ENCODE peak calls at places on chromosomes 4 and X, in four cellular contexts. One of them, this sample, is unnamed.

GRCh38 chr4:26557164-26557563 is 26.7 kb upstream of the TBC1D19 start:
- DNase-seq in left lung: no peak
- DNase-seq in WTC11: no peak
- DNase-seq in AG10803: peak
- DNase-seq in this sample: no peak

GRCh38 chrX:10395179-10395578 is 225.2 kb downstream of the MID1 start:
- DNase-seq in left lung: no peak
- DNase-seq in WTC11: no peak
- DNase-seq in AG10803: peak
- DNase-seq in this sample: no peak

GRCh38 chr4:89754531-89754930 is 82.4 kb downstream of the SNCA start:
- DNase-seq in left lung: no peak
- DNase-seq in WTC11: no peak
- DNase-seq in AG10803: peak
- DNase-seq in this sample: no peak

GRCh38 chr4:89438102-89438831 is 130.7 kb upstream of the GPRIN3 start:
- DNase-seq in left lung: peak
- DNase-seq in WTC11: peak
- DNase-seq in AG10803: peak
- DNase-seq in this sample: no peak

GRCh38 chr4:147994076-147994475 is 262.2 kb downstream of the ARHGAP10 start:
- DNase-seq in left lung: no peak
- DNase-seq in WTC11: no peak
- DNase-seq in AG10803: no peak
- DNase-seq in this sample: no peak

GRCh38 chr4:66169341-66169740 is 499.1 kb upstream of the EPHA5 start:
- DNase-seq in left lung: no peak
- DNase-seq in WTC11: no peak
- DNase-seq in AG10803: no peak
- DNase-seq in this sample: no peak

GRCh38 chr4:25144870-25145481 is 15.3 kb downstream of the SEPSECS start:
- DNase-seq in left lung: no peak
- DNase-seq in WTC11: no peak
- DNase-seq in AG10803: peak
- DNase-seq in this sample: no peak

GRCh38 chr4:152935661-152936445 is at the start of gene FHDC1:
- DNase-seq in left lung: peak
- DNase-seq in WTC11: peak
- DNase-seq in AG10803: no peak
- DNase-seq in this sample: no peak

GRCh38 chr4:8200302-8200975 is 1.3 kb downstream of the SH3TC1 start:
- DNase-seq in left lung: peak
- DNase-seq in WTC11: no peak
- DNase-seq in AG10803: no peak
- DNase-seq in this sample: no peak

GRCh38 chrX:92231391-92231790 is 452.2 kb downstream of the PCDH11X start:
- DNase-seq in left lung: no peak
- DNase-seq in WTC11: no peak
- DNase-seq in AG10803: no peak
- DNase-seq in this sample: no peak

GRCh38 chrX:119478504-119478903 is 10.3 kb downstream of the SLC25A5 start:
- DNase-seq in left lung: no peak
- DNase-seq in WTC11: no peak
- DNase-seq in AG10803: no peak
- DNase-seq in this sample: no peak

GRCh38 chr4:27048350-27049100 is 187.9 kb downstream of the STIM2 start:
- DNase-seq in left lung: no peak
- DNase-seq in WTC11: no peak
- DNase-seq in AG10803: peak
- DNase-seq in this sample: no peak

GRCh38 chrX:150649096-150649870 is 43.9 kb upstream of the MTMR1 start:
- DNase-seq in left lung: no peak
- DNase-seq in WTC11: no peak
- DNase-seq in AG10803: peak
- DNase-seq in this sample: no peak

GRCh38 chr4:153067376-153067775 is 131.3 kb downstream of the FHDC1 start:
- DNase-seq in left lung: no peak
- DNase-seq in WTC11: no peak
- DNase-seq in AG10803: no peak
- DNase-seq in this sample: no peak

GRCh38 chrX:16023790-16024734 is 99.3 kb upstream of the GRPR start:
- DNase-seq in left lung: no peak
- DNase-seq in WTC11: no peak
- DNase-seq in AG10803: peak
- DNase-seq in this sample: no peak

GRCh38 chr4:185504098-185505047 is 30.9 kb downstream of the PDLIM3 start:
- DNase-seq in left lung: peak
- DNase-seq in WTC11: no peak
- DNase-seq in AG10803: no peak
- DNase-seq in this sample: no peak

GRCh38 chrX:15855562-15856256 is 1.1 kb upstream of the AP1S2 start:
- DNase-seq in left lung: no peak
- DNase-seq in WTC11: no peak
- DNase-seq in AG10803: no peak
- DNase-seq in this sample: no peak

GRCh38 chr4:160318567-160319220 is 1215.8 kb downstream of the RAPGEF2 start:
- DNase-seq in left lung: no peak
- DNase-seq in WTC11: no peak
- DNase-seq in AG10803: no peak
- DNase-seq in this sample: no peak

GRCh38 chr4:75514949-75515612 is 808 bp downstream of the THAP6 start:
- DNase-seq in left lung: no peak
- DNase-seq in WTC11: no peak
- DNase-seq in AG10803: no peak
- DNase-seq in this sample: no peak

GRCh38 chr4:930827-931193 is 1.3 kb downstream of the GAK start:
- DNase-seq in left lung: no peak
- DNase-seq in WTC11: no peak
- DNase-seq in AG10803: no peak
- DNase-seq in this sample: no peak

GRCh38 chr4:4609622-4610334 is 67.9 kb upstream of the STX18 start:
- DNase-seq in left lung: no peak
- DNase-seq in WTC11: no peak
- DNase-seq in AG10803: no peak
- DNase-seq in this sample: no peak

GRCh38 chr4:39427477-39428119 is 20.9 kb downstream of the KLB start:
- DNase-seq in left lung: no peak
- DNase-seq in WTC11: no peak
- DNase-seq in AG10803: no peak
- DNase-seq in this sample: no peak

DNA sequence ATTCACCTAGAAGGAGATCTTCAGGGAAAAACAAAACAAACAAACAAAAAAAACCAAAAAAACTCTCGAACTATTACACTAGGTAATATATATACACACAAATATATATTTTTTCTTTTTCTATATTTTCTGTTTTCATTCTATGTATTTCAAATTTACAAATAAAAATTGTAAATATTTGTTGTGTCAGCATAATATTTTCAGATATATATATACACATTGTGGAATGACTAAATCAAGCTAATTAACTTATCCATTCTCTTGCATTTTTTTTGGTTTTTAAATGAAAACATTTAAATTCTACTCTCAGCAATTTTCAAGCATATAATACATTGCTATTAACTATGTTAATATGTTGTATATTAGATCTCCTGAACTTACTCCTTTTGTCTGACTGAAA is 762.0 kb upstream of the PCDH10 start:
- DNase-seq in left lung: no peak
- DNase-seq in WTC11: no peak
- DNase-seq in AG10803: no peak
- DNase-seq in this sample: no peak
- TF ChIP-seq CTCF in left lung: no peak
- TF ChIP-seq CTCF in WTC11: no peak
- TF ChIP-seq CTCF in AG10803: no peak
- TF ChIP-seq CTCF in this sample: no peak

GRCh38 chr4:21512351-21512750 is 436.2 kb downstream of the KCNIP4 start:
- DNase-seq in left lung: no peak
- DNase-seq in WTC11: no peak
- DNase-seq in AG10803: peak
- DNase-seq in this sample: no peak
- TF ChIP-seq CTCF in left lung: no peak
- TF ChIP-seq CTCF in WTC11: peak
- TF ChIP-seq CTCF in AG10803: peak
- TF ChIP-seq CTCF in this sample: peak

DNA sequence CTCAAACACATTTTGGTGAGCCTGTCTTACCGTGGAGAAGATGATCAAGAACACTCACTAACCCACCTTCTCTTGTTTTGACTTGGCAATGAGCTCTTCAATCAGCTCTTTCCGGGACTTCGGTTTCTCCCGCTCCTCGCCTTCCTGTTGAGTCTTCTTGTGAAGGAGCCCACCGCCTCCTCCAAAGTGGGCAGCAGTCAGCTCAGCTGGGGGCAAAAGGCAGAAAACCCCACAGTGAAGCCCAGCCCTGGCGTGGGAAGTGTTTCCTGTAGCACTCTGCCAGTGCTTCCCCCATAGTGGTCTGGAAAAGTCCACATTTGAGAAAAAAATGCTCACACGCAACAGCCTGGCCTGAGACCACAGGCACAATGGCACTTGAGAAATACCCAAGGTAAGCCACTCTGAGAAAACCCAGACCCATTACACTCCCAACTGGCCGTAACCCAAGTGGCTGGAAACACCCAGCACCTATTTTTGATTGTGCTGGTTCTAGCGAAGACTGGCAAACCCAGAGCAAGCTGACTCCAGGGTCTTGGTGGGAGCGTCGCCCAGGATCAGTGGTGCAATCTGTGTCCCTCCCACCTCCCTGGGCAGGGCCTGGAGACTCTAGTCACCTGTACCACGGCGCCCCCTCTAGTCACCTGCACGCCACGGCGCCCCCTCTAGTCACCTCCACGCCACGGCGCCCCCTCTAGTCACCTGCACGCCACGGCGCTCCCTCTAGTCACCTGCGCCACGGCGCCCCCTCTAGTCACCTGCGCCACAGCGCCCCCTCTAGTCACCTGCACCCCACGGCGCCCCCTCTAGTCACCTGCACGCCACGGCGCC is 8.6 kb downstream of the NOP14 start:
- DNase-seq in left lung: no peak
- DNase-seq in WTC11: peak
- DNase-seq in AG10803: no peak
- DNase-seq in this sample: no peak
- TF ChIP-seq CTCF in left lung: no peak
- TF ChIP-seq CTCF in WTC11: peak
- TF ChIP-seq CTCF in AG10803: no peak
- TF ChIP-seq CTCF in this sample: no peak

GRCh38 chr4:112077743-112078142 is 67.5 kb upstream of the FAM241A start:
- DNase-seq in left lung: no peak
- DNase-seq in WTC11: no peak
- DNase-seq in AG10803: no peak
- DNase-seq in this sample: no peak

GRCh38 chr4:112076919-112077608 is 68.2 kb upstream of the FAM241A start:
- DNase-seq in left lung: no peak
- DNase-seq in WTC11: no peak
- DNase-seq in AG10803: no peak
- DNase-seq in this sample: no peak

GRCh38 chr4:112073201-112073600 is 72.1 kb upstream of the FAM241A start:
- DNase-seq in left lung: no peak
- DNase-seq in WTC11: peak
- DNase-seq in AG10803: no peak
- DNase-seq in this sample: no peak

DNA sequence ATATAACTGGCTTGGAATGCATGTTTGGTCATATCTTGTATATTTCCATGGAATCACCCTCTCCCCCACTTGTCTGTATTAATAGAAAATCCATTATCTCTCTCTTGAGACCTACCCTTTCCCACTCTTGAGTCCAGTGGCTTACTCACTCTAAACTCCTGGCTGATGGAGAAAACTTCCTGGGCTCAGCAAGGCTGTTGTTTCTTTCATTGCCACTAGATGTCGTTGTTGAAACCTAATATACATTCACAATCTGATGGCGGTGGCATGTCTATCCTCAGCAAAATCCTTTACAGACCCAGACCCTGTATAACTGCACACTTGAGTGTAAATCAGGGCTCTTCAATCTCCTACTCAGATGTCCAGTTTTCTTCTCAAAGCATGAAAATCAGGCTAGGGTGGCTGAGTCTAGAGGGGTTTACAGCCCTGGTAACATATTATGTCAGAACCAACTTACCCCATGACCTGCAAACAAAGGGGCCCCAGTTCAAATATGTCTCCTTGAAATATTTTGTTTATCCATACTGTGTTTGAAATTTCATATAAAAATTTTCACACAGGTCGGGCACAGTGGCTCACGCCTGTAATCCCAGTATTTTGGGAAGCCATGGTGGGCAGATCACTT is 70.0 kb upstream of the FAM241A start:
- DNase-seq in left lung: no peak
- DNase-seq in WTC11: peak
- DNase-seq in AG10803: peak
- DNase-seq in this sample: no peak
- TF ChIP-seq CTCF in left lung: peak
- TF ChIP-seq CTCF in WTC11: peak
- TF ChIP-seq CTCF in AG10803: peak
- TF ChIP-seq CTCF in this sample: peak